ENCODE peak calls at places on chromosomes 6 and 20, in ten cellular contexts. V, M, P, E, L, J, I, C, F and S are unnamed samples.

GRCh38 chr6:129871220-129871619 is 10.1 kb upstream of the TMEM244 start:
- DNase-seq in V (no peak), M (no peak), P (no peak), E (no peak), L (no peak), J (no peak), I (no peak), C (no peak), F (no peak), S (no peak)

GRCh38 chr6:39979461-39980328 is 45.4 kb upstream of the MOCS1 start:
- DNase-seq in V (no peak), M (no peak), P (no peak), E (no peak), L (no peak), J (no peak), I (no peak), C (no peak), F (no peak), S (no peak)

GRCh38 chr20:51767018-51767866 is 948 bp downstream of the ATP9A start:
- DNase-seq in V (no peak), M (peak; percentile 93), P (no peak), E (peak; percentile 95), L (peak; percentile 64), J (peak; percentile 88), I (peak; percentile 51), C (no peak), F (peak; percentile 96), S (peak; percentile 88)

GRCh38 chr6:10951675-10952282 is 64.9 kb downstream of the SYCP2L start:
- DNase-seq in V (no peak), M (no peak), P (peak; percentile 31), E (peak; percentile 9), L (peak; percentile 71), J (peak; percentile 53), I (peak; percentile 16), C (peak; percentile 94), F (peak; percentile 36), S (peak; percentile 36)

GRCh38 chr20:60258255-60258863 is 300.1 kb downstream of the CDH26 start:
- DNase-seq in V (no peak), M (no peak), P (no peak), E (no peak), L (no peak), J (no peak), I (no peak), C (no peak), F (no peak), S (no peak)

GRCh38 chr6:159953091-159953581 is 15.7 kb upstream of the IGF2R start:
- DNase-seq in V (no peak), M (peak; percentile 34), P (no peak), E (no peak), L (peak; percentile 47), J (no peak), I (no peak), C (peak; percentile 73), F (no peak), S (no peak)

GRCh38 chr6:106381871-106382270 is 21.4 kb downstream of the CRYBG1 start:
- DNase-seq in V (no peak), M (no peak), P (no peak), E (no peak), L (no peak), J (no peak), I (no peak), C (no peak), F (no peak), S (peak; percentile 73)

GRCh38 chr20:10674684-10675455 is 1.1 kb upstream of the JAG1 start:
- DNase-seq in V (no peak), M (peak; percentile 87), P (no peak), E (peak; percentile 58), L (peak; percentile 91), J (peak; percentile 78), I (peak; percentile 69), C (peak; percentile 66), F (peak; percentile 54), S (peak; percentile 82)